ENCODE peak calls at places on chromosomes 6 and 20, in ten cellular contexts. F, I, J, A, Q, C, U, M, S and E are unnamed samples.

GRCh38 chr6:151627689-151628444 is 134.1 kb downstream of the CCDC170 start:
- DNase-seq in I (peak), F (no peak), C (no peak), A (no peak), J (no peak), U (peak), S (no peak), M (no peak), Q (no peak), E (no peak)

GRCh38 chr6:157487110-157487773 is 106.3 kb downstream of the ZDHHC14 start:
- DNase-seq in C (no peak), F (no peak), M (no peak), Q (no peak), I (no peak), S (no peak), A (no peak), J (no peak), U (no peak), E (no peak)

GRCh38 chr6:53326372-53327016 is 22.3 kb downstream of the ELOVL5 start:
- DNase-seq in Q (peak), C (no peak), U (peak), S (peak), F (no peak), I (peak), M (no peak), J (peak), A (no peak), E (peak)

GRCh38 chr6:170222498-170223471 is 68.1 kb downstream of the DLL1 start:
- DNase-seq in F (no peak), J (peak), A (no peak), S (no peak), U (no peak), I (no peak), M (no peak), C (no peak), Q (peak), E (no peak)

GRCh38 chr6:18323935-18324707 is 59.8 kb upstream of the DEK start:
- DNase-seq in J (no peak), C (no peak), A (peak), U (peak), I (peak), M (peak), Q (peak), S (no peak), F (no peak), E (peak)

GRCh38 chr20:38211200-38212097 is 46.4 kb upstream of the TGM2 start:
- DNase-seq in U (peak), J (no peak), Q (no peak), M (no peak), C (no peak), A (no peak), F (no peak), S (no peak), I (no peak), E (no peak)

GRCh38 chr6:22248513-22249308 is 48.1 kb downstream of the PRL start:
- DNase-seq in M (no peak), J (no peak), U (peak), I (no peak), F (no peak), S (no peak), A (no peak), C (no peak), Q (peak), E (peak)

GRCh38 chr20:37734228-37734980 is 40.6 kb downstream of the CTNNBL1 start:
- DNase-seq in A (no peak), S (no peak), C (no peak), M (no peak), J (no peak), I (no peak), U (peak), Q (no peak), F (no peak), E (peak)

GRCh38 chr6:38270367-38270766 is 369.4 kb downstream of the BTBD9 start:
- DNase-seq in M (no peak), U (no peak), I (no peak), A (no peak), F (no peak), J (no peak), S (no peak), C (no peak), Q (no peak), E (no peak)

GRCh38 chr20:24608926-24609667 is 139.7 kb downstream of the SYNDIG1 start:
- DNase-seq in Q (no peak), M (peak), I (no peak), A (peak), U (peak), J (no peak), C (no peak), S (no peak), F (no peak), E (peak)

GRCh38 chr6:147779624-147780023 is 271.1 kb downstream of the SAMD5 start:
- DNase-seq in F (no peak), S (no peak), M (no peak), J (no peak), Q (no peak), I (no peak), U (no peak), A (no peak), C (no peak), E (no peak)

GRCh38 chr6:147506704-147507114 is 1.8 kb upstream of the SAMD5 start:
- DNase-seq in Q (peak), F (peak), C (no peak), U (peak), I (no peak), M (no peak), J (peak), A (no peak), S (peak), E (peak)

GRCh38 chr20:14991023-14991422 is 653.6 kb upstream of the FLRT3 start:
- DNase-seq in S (no peak), C (no peak), M (no peak), U (no peak), J (no peak), Q (no peak), I (no peak), F (no peak), A (no peak), E (peak)

GRCh38 chr6:107715523-107716321 is 108.4 kb downstream of the SCML4 start:
- DNase-seq in S (no peak), M (no peak), J (no peak), U (no peak), F (no peak), Q (no peak), A (no peak), C (no peak), I (no peak), E (no peak)

GRCh38 chr6:75266716-75267291 is 17.8 kb downstream of the TMEM30A start:
- DNase-seq in C (no peak), J (no peak), S (no peak), M (no peak), A (peak), Q (no peak), F (no peak), I (no peak), U (peak), E (peak)

GRCh38 chr6:126312013-126312665 is 27.8 kb upstream of the CENPW start:
- DNase-seq in U (peak), M (no peak), J (no peak), A (no peak), Q (no peak), S (no peak), C (no peak), I (peak), F (no peak), E (peak)

GRCh38 chr6:158057213-158057987 is 75.7 kb downstream of the SYNJ2 start:
- DNase-seq in M (no peak), U (peak), I (peak), S (no peak), Q (no peak), C (no peak), A (no peak), F (no peak), J (no peak), E (peak)

GRCh38 chr6:111771084-111771411 is 102.2 kb downstream of the FYN start:
- DNase-seq in A (no peak), M (no peak), I (no peak), U (no peak), Q (no peak), C (no peak), J (no peak), F (no peak), S (no peak), E (no peak)

GRCh38 chr6:67683960-67684359 is 951.1 kb upstream of the ADGRB3 start:
- DNase-seq in I (no peak), Q (no peak), S (no peak), M (no peak), J (no peak), A (no peak), F (no peak), U (peak), C (no peak), E (peak)

GRCh38 chr20:61871913-61872312 is 193.8 kb downstream of the TAF4 start:
- DNase-seq in M (no peak), U (no peak), A (no peak), C (no peak), J (no peak), S (no peak), F (no peak), Q (no peak), I (no peak), E (no peak)

GRCh38 chr6:43990627-43991619 is 136.3 kb downstream of the MRPL14 start:
- DNase-seq in Q (no peak), F (peak), A (no peak), I (no peak), J (no peak), S (peak), U (peak), C (no peak), M (no peak), E (peak)

GRCh38 chr6:52611833-52612232 is 35.0 kb upstream of the TRAM2 start:
- DNase-seq in M (no peak), I (no peak), A (no peak), U (no peak), F (no peak), C (no peak), Q (no peak), S (no peak), J (no peak), E (no peak)

GRCh38 chr6:25968769-25969168 is 6.2 kb downstream of the TRIM38 start:
- DNase-seq in U (peak), Q (no peak), A (no peak), M (no peak), S (no peak), J (no peak), F (no peak), I (no peak), C (no peak), E (peak)

GRCh38 chr20:58623579-58624473 is 27.3 kb upstream of the STX16 start:
- DNase-seq in A (no peak), Q (peak), J (no peak), S (peak), F (no peak), U (peak), I (peak), M (no peak), C (no peak), E (peak)

GRCh38 chr6:3990692-3991491 is 88.0 kb downstream of the FAM217A start:
- DNase-seq in M (peak), J (peak), F (peak), Q (peak), I (peak), C (peak), S (peak), U (peak), A (peak), E (peak)

GRCh38 chr6:44085219-44085618 is 42.0 kb downstream of the MRPL14 start:
- DNase-seq in M (no peak), J (no peak), A (no peak), I (no peak), C (no peak), S (no peak), Q (no peak), F (no peak), U (no peak), E (no peak)

GRCh38 chr20:64102647-64103354 is 4.6 kb downstream of the NPBWR2 start:
- DNase-seq in S (no peak), F (peak), A (peak), Q (no peak), I (no peak), M (no peak), C (no peak), U (no peak), J (no peak), E (no peak)

GRCh38 chr20:36875702-36876472 is at the start of gene TLDC2:
- DNase-seq in C (no peak), U (no peak), M (no peak), A (no peak), F (peak), Q (no peak), J (no peak), I (no peak), S (no peak), E (no peak)

GRCh38 chr6:50655848-50656453 is 57.4 kb upstream of the TFAP2D start:
- DNase-seq in Q (no peak), A (peak), M (no peak), U (peak), I (no peak), C (no peak), J (no peak), F (no peak), S (no peak), E (peak)

GRCh38 chr20:40990542-40991120 is 38.0 kb upstream of the TOP1 start:
- DNase-seq in J (peak), C (peak), A (peak), U (peak), I (peak), S (peak), Q (peak), F (peak), M (peak), E (peak)

GRCh38 chr20:36847009-36847709 is 28.8 kb upstream of the TLDC2 start:
- DNase-seq in C (peak), U (peak), I (no peak), J (peak), F (no peak), M (no peak), A (no peak), S (no peak), Q (peak), E (peak)

GRCh38 chr6:44217332-44218143 is 812 bp downstream of the MYMX start:
- DNase-seq in M (no peak), Q (peak), S (peak), J (peak), F (no peak), U (no peak), A (no peak), C (peak), I (no peak), E (no peak)

GRCh38 chr6:22300287-22300998 is 3.6 kb upstream of the PRL start:
- DNase-seq in F (no peak), J (no peak), S (no peak), U (no peak), Q (no peak), C (no peak), A (no peak), I (no peak), M (no peak), E (peak)

GRCh38 chr6:70246118-70246517 is 56.8 kb downstream of the COL9A1 start:
- DNase-seq in S (no peak), Q (no peak), J (no peak), M (no peak), I (no peak), A (no peak), C (no peak), U (no peak), F (no peak), E (no peak)

GRCh38 chr20:5630071-5630470 is 120.1 kb upstream of the SHLD1 start:
- DNase-seq in Q (no peak), J (no peak), U (peak), F (no peak), S (no peak), I (no peak), M (no peak), C (no peak), A (no peak), E (no peak)

GRCh38 chr20:5638023-5638422 is 112.2 kb upstream of the SHLD1 start:
- DNase-seq in A (no peak), F (no peak), S (no peak), M (no peak), U (no peak), I (no peak), J (no peak), Q (no peak), C (no peak), E (no peak)

GRCh38 chr20:5636127-5636520 is 114.1 kb upstream of the SHLD1 start:
- DNase-seq in F (no peak), S (no peak), C (no peak), M (no peak), I (no peak), A (no peak), J (no peak), Q (no peak), U (no peak), E (no peak)

GRCh38 chr20:5636841-5637240 is 113.4 kb upstream of the SHLD1 start:
- DNase-seq in J (no peak), S (no peak), U (no peak), C (no peak), A (no peak), Q (no peak), F (no peak), M (no peak), I (no peak), E (no peak)

DNA sequence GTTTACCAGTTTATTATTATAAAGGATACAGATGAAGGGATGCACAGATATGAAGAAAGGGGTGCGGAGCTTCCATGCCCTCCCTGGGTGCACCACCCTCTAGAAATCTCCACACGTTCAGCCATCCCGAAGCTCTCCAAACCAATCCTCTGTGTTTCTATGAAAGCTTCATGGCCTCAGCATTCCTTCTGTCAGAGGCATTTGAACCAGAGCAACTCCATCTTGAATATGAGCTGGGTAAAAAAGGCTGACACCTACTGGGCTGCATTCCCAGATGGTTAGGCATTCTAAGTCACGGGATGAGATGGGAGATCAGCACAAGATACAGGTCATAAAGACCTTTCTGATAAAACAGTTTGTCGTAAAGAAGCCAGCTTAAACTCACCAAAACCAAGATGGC is 115.3 kb upstream of the SHLD1 start:
- DNase-seq in S (no peak), A (no peak), C (no peak), M (no peak), F (no peak), I (no peak), Q (no peak), U (no peak), J (no peak), E (no peak)
- TF ChIP-seq CTCF in S (no peak), A (no peak), C (no peak), M (no peak), F (no peak), I (no peak), Q (no peak), U (no peak), J (no peak), E (no peak)

GRCh38 chr6:46099952-46100351 is 29.8 kb upstream of the ENPP4 start:
- DNase-seq in A (no peak), F (no peak), J (no peak), I (no peak), M (no peak), Q (no peak), S (no peak), C (no peak), U (no peak), E (no peak)

GRCh38 chr6:46102123-46102522 is 27.7 kb upstream of the ENPP4 start:
- DNase-seq in J (no peak), S (no peak), I (no peak), U (no peak), A (no peak), C (no peak), M (no peak), Q (no peak), F (no peak), E (no peak)

GRCh38 chr6:46105568-46105967 is 24.2 kb upstream of the ENPP4 start:
- DNase-seq in M (no peak), C (peak), I (no peak), A (no peak), F (no peak), J (no peak), Q (no peak), U (no peak), S (no peak), E (no peak)

GRCh38 chr6:46103437-46103836 is 26.4 kb upstream of the ENPP4 start:
- DNase-seq in C (no peak), S (no peak), J (no peak), F (no peak), I (no peak), U (no peak), A (no peak), M (no peak), Q (no peak), E (no peak)

DNA sequence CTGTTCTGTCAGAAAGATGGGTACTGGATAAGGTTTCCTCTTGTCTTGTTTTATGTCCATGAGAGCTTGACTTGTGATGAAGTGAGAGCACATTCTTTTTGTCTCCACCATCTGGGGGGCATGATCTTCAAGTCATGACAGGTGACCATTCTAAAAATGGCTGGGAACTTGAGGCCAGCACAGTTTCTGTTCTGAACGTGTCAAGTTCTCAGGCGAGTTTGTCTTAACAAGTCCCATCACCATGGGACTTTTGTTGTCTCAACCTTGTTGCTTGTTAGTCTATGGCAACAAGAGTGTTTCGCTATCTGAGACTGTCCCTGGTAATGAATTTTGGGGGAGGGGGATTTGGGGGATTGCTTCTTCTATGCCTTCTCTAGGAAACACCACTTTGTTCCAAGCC is 25.6 kb upstream of the ENPP4 start:
- DNase-seq in F (no peak), C (peak), Q (no peak), U (no peak), J (no peak), S (no peak), A (no peak), I (no peak), M (no peak), E (no peak)
- H3K4me3 ChIP-seq in F (no peak), C (no peak), Q (no peak), U (no peak), J (no peak), S (no peak), A (no peak), I (no peak), M (no peak), E (no peak)

DNA sequence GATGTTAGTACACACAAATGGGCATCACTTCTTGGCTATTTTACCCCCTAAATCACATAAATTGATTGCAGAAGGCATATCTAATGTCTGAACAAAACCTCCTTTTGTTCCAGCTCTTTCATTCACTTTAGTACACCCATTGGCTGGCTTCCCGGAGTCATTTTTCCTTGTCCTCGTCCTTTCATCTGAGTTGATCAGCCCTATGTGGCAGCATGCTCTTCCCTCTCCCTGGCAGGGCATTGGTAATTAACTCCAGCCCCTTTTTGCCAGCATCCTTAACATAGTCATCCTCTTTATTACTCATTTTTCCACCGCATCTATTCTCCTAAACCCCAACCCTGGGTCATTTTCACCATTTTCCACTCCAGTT is 6.1 kb downstream of the ENPP3 start:
- DNase-seq in J (no peak), M (no peak), S (no peak), U (no peak), C (no peak), I (peak), A (no peak), Q (no peak), F (no peak), E (no peak)
- TF ChIP-seq CTCF in J (no peak), M (no peak), S (no peak), U (no peak), C (no peak), I (no peak), A (no peak), Q (no peak), F (no peak), E (no peak)

DNA sequence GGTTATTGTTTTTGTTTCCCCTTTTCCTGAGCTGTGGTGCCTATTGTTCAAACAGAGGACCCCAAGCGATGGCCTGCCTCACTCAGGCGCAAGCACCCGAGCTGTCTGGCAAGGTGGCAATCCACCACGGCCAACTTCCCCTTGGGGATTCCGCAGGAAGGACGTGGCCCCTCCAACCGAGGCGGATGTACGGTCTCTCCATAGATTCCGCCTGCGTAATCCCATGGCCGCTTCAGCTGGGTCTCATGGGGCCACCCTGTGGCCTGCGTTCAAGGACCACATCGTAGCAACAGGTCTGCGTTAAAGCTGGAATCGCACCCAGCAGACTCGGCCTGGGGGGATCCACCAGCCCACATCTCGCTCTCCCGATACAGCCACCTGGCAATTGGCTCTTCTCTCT is 79.9 kb downstream of the CEBPB start:
- DNase-seq in A (no peak), M (no peak), C (no peak), S (no peak), J (peak), F (peak), U (no peak), Q (peak), I (no peak), E (no peak)
- H3K4me3 ChIP-seq in A (no peak), M (no peak), C (no peak), S (no peak), J (no peak), F (no peak), U (no peak), Q (peak), I (no peak), E (no peak)